ENCODE peak calls at places on chromosomes 12 and 14, in ten cellular contexts. One of them, this sample, is unnamed.

GRCh38 chr14:51304956-51305355 is 64.9 kb downstream of the TMX1 start:
- DNase-seq in AG09309: peak
- DNase-seq in cardiac fibroblast: peak
- DNase-seq in adrenal gland: no peak
- DNase-seq in lung: no peak
- DNase-seq in mesothelial cell of epicardium: no peak
- DNase-seq in heart right ventricle: no peak
- DNase-seq in choroid plexus epithelial cell: peak
- DNase-seq in AG04450: peak
- DNase-seq in esophagus squamous epithelium: no peak
- DNase-seq in this sample: no peak

GRCh38 chr12:116996058-116996457 is 85.3 kb downstream of the FBXW8 start:
- DNase-seq in AG09309: no peak
- DNase-seq in cardiac fibroblast: peak
- DNase-seq in adrenal gland: no peak
- DNase-seq in lung: no peak
- DNase-seq in mesothelial cell of epicardium: no peak
- DNase-seq in heart right ventricle: peak
- DNase-seq in choroid plexus epithelial cell: no peak
- DNase-seq in AG04450: no peak
- DNase-seq in esophagus squamous epithelium: no peak
- DNase-seq in this sample: no peak

GRCh38 chr12:123065666-123066457 is 85.0 kb downstream of the PITPNM2 start:
- DNase-seq in AG09309: no peak
- DNase-seq in cardiac fibroblast: no peak
- DNase-seq in adrenal gland: no peak
- DNase-seq in lung: no peak
- DNase-seq in mesothelial cell of epicardium: no peak
- DNase-seq in heart right ventricle: no peak
- DNase-seq in choroid plexus epithelial cell: no peak
- DNase-seq in AG04450: no peak
- DNase-seq in esophagus squamous epithelium: no peak
- DNase-seq in this sample: no peak

GRCh38 chr14:105317546-105317945 is 3.0 kb downstream of the PACS2 start:
- DNase-seq in AG09309: no peak
- DNase-seq in cardiac fibroblast: peak
- DNase-seq in adrenal gland: peak
- DNase-seq in lung: no peak
- DNase-seq in mesothelial cell of epicardium: no peak
- DNase-seq in heart right ventricle: no peak
- DNase-seq in choroid plexus epithelial cell: no peak
- DNase-seq in AG04450: no peak
- DNase-seq in esophagus squamous epithelium: no peak
- DNase-seq in this sample: no peak

GRCh38 chr12:32568241-32568640 is 110.9 kb upstream of the DNM1L start:
- DNase-seq in AG09309: peak
- DNase-seq in cardiac fibroblast: peak
- DNase-seq in adrenal gland: no peak
- DNase-seq in lung: no peak
- DNase-seq in mesothelial cell of epicardium: no peak
- DNase-seq in heart right ventricle: no peak
- DNase-seq in choroid plexus epithelial cell: peak
- DNase-seq in AG04450: peak
- DNase-seq in esophagus squamous epithelium: no peak
- DNase-seq in this sample: no peak

GRCh38 chr14:66070542-66071319 is 415.4 kb upstream of the CCDC196 start:
- DNase-seq in AG09309: no peak
- DNase-seq in cardiac fibroblast: peak
- DNase-seq in adrenal gland: peak
- DNase-seq in lung: no peak
- DNase-seq in mesothelial cell of epicardium: peak
- DNase-seq in heart right ventricle: peak
- DNase-seq in choroid plexus epithelial cell: peak
- DNase-seq in AG04450: no peak
- DNase-seq in esophagus squamous epithelium: no peak
- DNase-seq in this sample: peak

GRCh38 chr12:71795901-71796300 is 41.2 kb downstream of the RAB21 start:
- DNase-seq in AG09309: no peak
- DNase-seq in cardiac fibroblast: no peak
- DNase-seq in adrenal gland: no peak
- DNase-seq in lung: no peak
- DNase-seq in mesothelial cell of epicardium: no peak
- DNase-seq in heart right ventricle: no peak
- DNase-seq in choroid plexus epithelial cell: no peak
- DNase-seq in AG04450: no peak
- DNase-seq in esophagus squamous epithelium: no peak
- DNase-seq in this sample: no peak

GRCh38 chr14:63705561-63706070 is 22.2 kb downstream of the SGPP1 start:
- DNase-seq in AG09309: no peak
- DNase-seq in cardiac fibroblast: no peak
- DNase-seq in adrenal gland: no peak
- DNase-seq in lung: no peak
- DNase-seq in mesothelial cell of epicardium: no peak
- DNase-seq in heart right ventricle: no peak
- DNase-seq in choroid plexus epithelial cell: no peak
- DNase-seq in AG04450: no peak
- DNase-seq in esophagus squamous epithelium: no peak
- DNase-seq in this sample: no peak

GRCh38 chr14:98444077-98444476 is 827.9 kb downstream of the BCL11B start:
- DNase-seq in AG09309: no peak
- DNase-seq in cardiac fibroblast: no peak
- DNase-seq in adrenal gland: no peak
- DNase-seq in lung: no peak
- DNase-seq in mesothelial cell of epicardium: no peak
- DNase-seq in heart right ventricle: no peak
- DNase-seq in choroid plexus epithelial cell: no peak
- DNase-seq in AG04450: no peak
- DNase-seq in esophagus squamous epithelium: no peak
- DNase-seq in this sample: no peak

GRCh38 chr14:32625211-32625610 is 296.1 kb downstream of the AKAP6 start:
- DNase-seq in AG09309: no peak
- DNase-seq in cardiac fibroblast: no peak
- DNase-seq in adrenal gland: no peak
- DNase-seq in lung: no peak
- DNase-seq in mesothelial cell of epicardium: no peak
- DNase-seq in heart right ventricle: no peak
- DNase-seq in choroid plexus epithelial cell: no peak
- DNase-seq in AG04450: no peak
- DNase-seq in esophagus squamous epithelium: no peak
- DNase-seq in this sample: no peak

GRCh38 chr14:71143391-71144290 is 236.4 kb downstream of the PCNX1 start:
- DNase-seq in AG09309: no peak
- DNase-seq in cardiac fibroblast: peak
- DNase-seq in adrenal gland: peak
- DNase-seq in lung: no peak
- DNase-seq in mesothelial cell of epicardium: no peak
- DNase-seq in heart right ventricle: no peak
- DNase-seq in choroid plexus epithelial cell: peak
- DNase-seq in AG04450: peak
- DNase-seq in esophagus squamous epithelium: no peak
- DNase-seq in this sample: no peak

GRCh38 chr14:39426605-39427004 is 5.6 kb downstream of the FBXO33 start:
- DNase-seq in AG09309: peak
- DNase-seq in cardiac fibroblast: peak
- DNase-seq in adrenal gland: no peak
- DNase-seq in lung: no peak
- DNase-seq in mesothelial cell of epicardium: no peak
- DNase-seq in heart right ventricle: no peak
- DNase-seq in choroid plexus epithelial cell: peak
- DNase-seq in AG04450: no peak
- DNase-seq in esophagus squamous epithelium: no peak
- DNase-seq in this sample: no peak

GRCh38 chr12:15693233-15693911 is 95.8 kb downstream of the EPS8 start:
- DNase-seq in AG09309: peak
- DNase-seq in cardiac fibroblast: peak
- DNase-seq in adrenal gland: no peak
- DNase-seq in lung: no peak
- DNase-seq in mesothelial cell of epicardium: no peak
- DNase-seq in heart right ventricle: no peak
- DNase-seq in choroid plexus epithelial cell: peak
- DNase-seq in AG04450: peak
- DNase-seq in esophagus squamous epithelium: no peak
- DNase-seq in this sample: no peak
- TF ChIP-seq CTCF in AG09309: no peak
- TF ChIP-seq CTCF in cardiac fibroblast: no peak
- TF ChIP-seq CTCF in adrenal gland: no peak
- TF ChIP-seq CTCF in lung: no peak
- TF ChIP-seq CTCF in mesothelial cell of epicardium: no peak
- TF ChIP-seq CTCF in heart right ventricle: no peak
- TF ChIP-seq CTCF in choroid plexus epithelial cell: no peak
- TF ChIP-seq CTCF in AG04450: no peak
- TF ChIP-seq CTCF in esophagus squamous epithelium: no peak
- TF ChIP-seq CTCF in this sample: no peak

GRCh38 chr14:85423889-85424288 is 106.1 kb upstream of the FLRT2 start:
- DNase-seq in AG09309: no peak
- DNase-seq in cardiac fibroblast: no peak
- DNase-seq in adrenal gland: no peak
- DNase-seq in lung: no peak
- DNase-seq in mesothelial cell of epicardium: no peak
- DNase-seq in heart right ventricle: no peak
- DNase-seq in choroid plexus epithelial cell: no peak
- DNase-seq in AG04450: no peak
- DNase-seq in esophagus squamous epithelium: no peak
- DNase-seq in this sample: no peak
- TF ChIP-seq CTCF in AG09309: no peak
- TF ChIP-seq CTCF in cardiac fibroblast: no peak
- TF ChIP-seq CTCF in adrenal gland: no peak
- TF ChIP-seq CTCF in lung: no peak
- TF ChIP-seq CTCF in mesothelial cell of epicardium: no peak
- TF ChIP-seq CTCF in heart right ventricle: no peak
- TF ChIP-seq CTCF in choroid plexus epithelial cell: no peak
- TF ChIP-seq CTCF in AG04450: no peak
- TF ChIP-seq CTCF in esophagus squamous epithelium: no peak
- TF ChIP-seq CTCF in this sample: no peak

DNA sequence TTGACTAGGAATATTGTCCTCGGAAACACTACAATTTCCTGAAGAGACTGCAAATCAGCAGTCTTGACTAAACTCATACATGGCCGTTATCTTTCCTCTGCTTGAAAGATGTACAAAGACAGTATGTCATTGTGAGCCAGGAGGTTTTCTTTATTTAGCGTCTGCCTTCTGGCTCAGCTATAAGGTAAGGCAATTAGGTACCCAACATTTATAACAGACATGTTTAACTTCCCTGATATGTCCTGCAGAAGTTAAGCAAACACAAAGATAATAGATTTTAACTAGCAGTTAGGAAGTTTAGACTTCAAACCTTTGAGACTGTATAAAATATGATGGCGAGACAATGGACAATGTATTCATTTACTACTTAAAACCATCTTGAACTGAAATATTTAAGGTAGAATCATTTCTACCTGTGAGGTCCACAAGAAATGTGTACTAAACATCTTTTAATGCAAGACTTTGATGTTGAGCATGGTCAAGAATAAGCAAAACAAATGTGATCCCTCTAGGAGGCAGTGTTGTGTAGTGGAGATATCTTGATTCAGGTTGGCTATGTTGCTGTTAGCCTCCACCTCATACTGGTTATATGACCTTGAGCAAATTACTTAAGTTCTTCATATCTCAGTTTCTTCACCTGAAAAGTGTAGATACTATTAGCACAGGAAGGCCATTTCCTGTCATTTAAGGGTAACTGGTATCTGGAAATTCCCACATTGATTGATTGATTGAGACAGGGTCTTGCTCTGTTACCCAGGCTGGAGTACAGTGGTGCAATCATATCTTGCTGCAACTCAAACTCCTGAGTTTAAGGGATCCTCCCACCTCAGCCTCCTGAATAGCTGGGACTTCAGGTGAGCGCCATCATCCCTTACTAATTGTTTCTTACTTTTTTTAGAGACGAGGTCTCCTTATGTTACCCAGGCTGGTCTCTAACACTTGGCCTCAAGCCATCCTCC is 96.3 kb upstream of the EEA1 start:
- DNase-seq in AG09309: peak
- DNase-seq in cardiac fibroblast: peak
- DNase-seq in adrenal gland: no peak
- DNase-seq in lung: no peak
- DNase-seq in mesothelial cell of epicardium: no peak
- DNase-seq in heart right ventricle: no peak
- DNase-seq in choroid plexus epithelial cell: peak
- DNase-seq in AG04450: peak
- DNase-seq in esophagus squamous epithelium: no peak
- DNase-seq in this sample: no peak
- TF ChIP-seq CTCF in AG09309: peak
- TF ChIP-seq CTCF in cardiac fibroblast: peak
- TF ChIP-seq CTCF in adrenal gland: peak
- TF ChIP-seq CTCF in lung: no peak
- TF ChIP-seq CTCF in mesothelial cell of epicardium: no peak
- TF ChIP-seq CTCF in heart right ventricle: peak
- TF ChIP-seq CTCF in choroid plexus epithelial cell: peak
- TF ChIP-seq CTCF in AG04450: peak
- TF ChIP-seq CTCF in esophagus squamous epithelium: peak
- TF ChIP-seq CTCF in this sample: peak

GRCh38 chr12:5900533-5901255 is 44.4 kb downstream of the ANO2 start:
- DNase-seq in AG09309: no peak
- DNase-seq in cardiac fibroblast: no peak
- DNase-seq in adrenal gland: no peak
- DNase-seq in lung: no peak
- DNase-seq in mesothelial cell of epicardium: no peak
- DNase-seq in heart right ventricle: no peak
- DNase-seq in choroid plexus epithelial cell: no peak
- DNase-seq in AG04450: no peak
- DNase-seq in esophagus squamous epithelium: no peak
- DNase-seq in this sample: no peak

GRCh38 chr12:5904441-5904840 is 40.6 kb downstream of the ANO2 start:
- DNase-seq in AG09309: no peak
- DNase-seq in cardiac fibroblast: no peak
- DNase-seq in adrenal gland: no peak
- DNase-seq in lung: no peak
- DNase-seq in mesothelial cell of epicardium: no peak
- DNase-seq in heart right ventricle: no peak
- DNase-seq in choroid plexus epithelial cell: no peak
- DNase-seq in AG04450: no peak
- DNase-seq in esophagus squamous epithelium: no peak
- DNase-seq in this sample: no peak

GRCh38 chr12:5902736-5903135 is 42.3 kb downstream of the ANO2 start:
- DNase-seq in AG09309: no peak
- DNase-seq in cardiac fibroblast: no peak
- DNase-seq in adrenal gland: no peak
- DNase-seq in lung: no peak
- DNase-seq in mesothelial cell of epicardium: no peak
- DNase-seq in heart right ventricle: no peak
- DNase-seq in choroid plexus epithelial cell: no peak
- DNase-seq in AG04450: no peak
- DNase-seq in esophagus squamous epithelium: no peak
- DNase-seq in this sample: no peak

GRCh38 chr12:5901416-5901815 is 43.6 kb downstream of the ANO2 start:
- DNase-seq in AG09309: no peak
- DNase-seq in cardiac fibroblast: no peak
- DNase-seq in adrenal gland: no peak
- DNase-seq in lung: no peak
- DNase-seq in mesothelial cell of epicardium: no peak
- DNase-seq in heart right ventricle: no peak
- DNase-seq in choroid plexus epithelial cell: no peak
- DNase-seq in AG04450: no peak
- DNase-seq in esophagus squamous epithelium: no peak
- DNase-seq in this sample: no peak

GRCh38 chr12:5898874-5899273 is 46.2 kb downstream of the ANO2 start:
- DNase-seq in AG09309: no peak
- DNase-seq in cardiac fibroblast: no peak
- DNase-seq in adrenal gland: no peak
- DNase-seq in lung: no peak
- DNase-seq in mesothelial cell of epicardium: no peak
- DNase-seq in heart right ventricle: no peak
- DNase-seq in choroid plexus epithelial cell: no peak
- DNase-seq in AG04450: no peak
- DNase-seq in esophagus squamous epithelium: no peak
- DNase-seq in this sample: no peak
- TF ChIP-seq CTCF in AG09309: peak
- TF ChIP-seq CTCF in cardiac fibroblast: no peak
- TF ChIP-seq CTCF in adrenal gland: no peak
- TF ChIP-seq CTCF in lung: no peak
- TF ChIP-seq CTCF in mesothelial cell of epicardium: no peak
- TF ChIP-seq CTCF in heart right ventricle: no peak
- TF ChIP-seq CTCF in choroid plexus epithelial cell: no peak
- TF ChIP-seq CTCF in AG04450: no peak
- TF ChIP-seq CTCF in esophagus squamous epithelium: no peak
- TF ChIP-seq CTCF in this sample: no peak

This sample was measured in transverse colon.